ENCODE peak calls at places on chromosomes 5 and 9, in four cellular contexts. R, A, J and Q are unnamed samples.

GRCh38 chr5:12865529-12865928 is 961.3 kb upstream of the CTNND2 start:
- DNase-seq in R (no peak), A (peak; percentile 71), J (no peak), Q (no peak)

GRCh38 chr5:177520906-177521513 is 4.2 kb upstream of the DDX41 start:
- DNase-seq in J (peak; percentile 35), R (no peak), A (no peak), Q (no peak)

GRCh38 chr9:34413229-34413852 is 36.6 kb upstream of the MYORG start:
- DNase-seq in A (peak; percentile 69), R (peak; percentile 13), J (no peak), Q (no peak)

GRCh38 chr5:68405784-68406183 is 190.2 kb downstream of the PIK3R1 start:
- DNase-seq in A (no peak), R (no peak), J (no peak), Q (no peak)

GRCh38 chr5:115456056-115456455 is 88.5 kb downstream of the FEM1C start:
- DNase-seq in R (no peak), A (no peak), J (no peak), Q (no peak)

GRCh38 chr9:137650779-137651178 is 32.0 kb downstream of the EHMT1 start:
- DNase-seq in J (no peak), A (no peak), R (no peak), Q (no peak)

GRCh38 chr5:143968071-143968878 is 156.3 kb downstream of the HMHB1 start:
- DNase-seq in R (no peak), J (no peak), A (peak; percentile 76), Q (no peak)

GRCh38 chr9:38047301-38048251 is 21.5 kb downstream of the SHB start:
- DNase-seq in A (peak; percentile 100), R (peak; percentile 42), J (peak; percentile 82), Q (peak; percentile 63)

GRCh38 chr5:7397005-7397546 is 1.1 kb downstream of the ADCY2 start:
- DNase-seq in J (no peak), A (peak; percentile 46), R (no peak), Q (no peak)

GRCh38 chr5:7393921-7394799 is 1.8 kb upstream of the ADCY2 start:
- DNase-seq in R (no peak), A (peak; percentile 70), J (peak; percentile 54), Q (no peak)

GRCh38 chr5:7394889-7395431 is 978 bp upstream of the ADCY2 start:
- DNase-seq in J (peak; percentile 65), A (peak; percentile 74), R (no peak), Q (no peak)

GRCh38 chr5:7396169-7397004 is 449 bp downstream of the ADCY2 start:
- DNase-seq in A (peak; percentile 49), J (peak; percentile 61), R (no peak), Q (no peak)

GRCh38 chr5:7395432-7396168 is at the start of gene ADCY2:
- DNase-seq in A (peak; percentile 85), J (peak; percentile 79), R (no peak), Q (no peak)
- H3K4me3 ChIP-seq in A (peak within 1 kb of the TSS; percentile 77), J (peak within 1 kb of the TSS; percentile 20), R (no peak within 1 kb of the TSS), Q (peak within 1 kb of the TSS; percentile 60)

GRCh38 chr9:121288557-121288873 is 20.6 kb downstream of the GSN start:
- DNase-seq in A (no peak), J (no peak), R (no peak), Q (no peak)

GRCh38 chr9:121286688-121286972 is 18.7 kb downstream of the GSN start:
- DNase-seq in J (no peak), R (no peak), A (no peak), Q (no peak)

GRCh38 chr9:121289554-121290370 is 21.8 kb downstream of the GSN start:
- DNase-seq in R (no peak), A (no peak), J (no peak), Q (no peak)

GRCh38 chr9:121286973-121287721 is 19.2 kb downstream of the GSN start:
- DNase-seq in A (peak; percentile 97), J (no peak), R (peak; percentile 76), Q (peak; percentile 87)

DNA sequence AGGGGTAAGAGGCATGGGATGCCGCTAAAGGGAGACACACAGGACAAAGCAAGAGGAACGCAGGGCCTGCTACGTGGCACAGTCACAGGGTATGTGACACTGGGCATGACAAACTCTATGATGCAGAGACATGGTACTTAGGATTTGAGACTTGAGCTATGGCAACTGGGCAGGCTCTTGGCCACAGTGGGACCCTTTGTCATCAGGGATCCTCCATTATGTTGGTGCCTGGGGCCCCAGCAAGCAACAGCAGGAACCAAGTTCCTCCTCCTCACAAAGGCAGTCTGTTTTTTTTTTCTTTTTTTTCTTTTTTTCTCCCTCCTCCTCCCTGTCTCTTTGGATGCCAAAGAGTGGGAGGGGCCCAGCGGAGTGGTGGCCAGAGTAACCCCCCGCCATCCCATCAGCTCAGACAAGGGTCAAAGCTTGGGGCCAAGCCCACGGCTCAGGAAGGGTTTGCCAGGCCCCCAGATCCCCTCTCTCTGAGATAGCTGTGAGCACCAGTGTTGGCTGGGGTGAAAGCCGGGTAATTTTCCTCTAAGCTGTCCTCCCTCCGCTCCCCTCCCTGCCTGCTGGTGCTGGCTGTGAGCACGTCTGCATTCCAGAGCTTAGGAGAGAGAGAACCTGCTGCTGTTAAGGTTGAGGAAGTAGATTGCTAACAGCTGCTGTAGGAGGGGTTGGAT is 21.1 kb downstream of the GSN start:
- DNase-seq in J (no peak), R (peak; percentile 69), A (peak; percentile 96), Q (peak; percentile 81)
- H3K4me1 ChIP-seq in J (peaks cover 14% of the 10 kb centered on the region), R (peaks cover 67% of the 10 kb centered on the region), A (peaks cover 17% of the 10 kb centered on the region), Q (peaks cover 95% of the 10 kb centered on the region)

DNA sequence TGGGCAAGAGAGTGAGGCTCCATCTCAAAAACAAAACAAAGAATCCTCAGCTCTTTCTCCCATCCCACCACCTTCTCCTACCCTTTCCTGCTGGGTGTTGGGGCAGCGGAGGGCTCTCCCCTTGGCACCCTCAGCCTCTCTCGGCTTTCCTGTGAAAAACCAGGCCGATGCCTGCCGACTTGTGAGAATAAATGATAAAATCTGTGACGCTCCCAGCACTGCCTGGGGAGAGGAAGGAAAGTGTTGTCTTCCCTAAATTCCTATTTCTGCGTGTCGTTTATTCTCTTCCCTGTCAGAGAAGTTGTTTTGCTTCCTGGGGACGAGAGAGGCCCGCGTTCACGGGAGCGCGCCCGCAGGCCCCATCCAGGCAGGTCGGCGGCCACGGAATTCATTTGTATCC is 19.7 kb downstream of the NEK6 start:
- DNase-seq in J (no peak), A (peak; percentile 52), R (no peak), Q (no peak)
- H3K4me3 ChIP-seq in J (no peak overlapping the region), A (no peak overlapping the region), R (no peak overlapping the region), Q (no peak overlapping the region)

GRCh38 chr5:111984044-111984443 is 227.1 kb upstream of the NREP start:
- DNase-seq in A (no peak), R (peak; percentile 10), J (no peak), Q (no peak)
- H3K4me1 ChIP-seq in A (no peaks in the 10 kb centered on the region), R (no peaks in the 10 kb centered on the region), J (no peaks in the 10 kb centered on the region), Q (peaks cover 14% of the 10 kb centered on the region)

GRCh38 chr5:39055760-39056393 is 18.3 kb downstream of the RICTOR start:
- DNase-seq in R (no peak), A (no peak), J (no peak), Q (no peak)

GRCh38 chr5:39062104-39062503 is 12.1 kb downstream of the RICTOR start:
- DNase-seq in R (no peak), J (no peak), A (no peak), Q (no peak)

GRCh38 chr5:39058178-39058577 is 16.0 kb downstream of the RICTOR start:
- DNase-seq in A (no peak), J (no peak), R (no peak), Q (no peak)

GRCh38 chr5:39057745-39058144 is 16.5 kb downstream of the RICTOR start:
- DNase-seq in A (no peak), R (no peak), J (no peak), Q (no peak)

DNA sequence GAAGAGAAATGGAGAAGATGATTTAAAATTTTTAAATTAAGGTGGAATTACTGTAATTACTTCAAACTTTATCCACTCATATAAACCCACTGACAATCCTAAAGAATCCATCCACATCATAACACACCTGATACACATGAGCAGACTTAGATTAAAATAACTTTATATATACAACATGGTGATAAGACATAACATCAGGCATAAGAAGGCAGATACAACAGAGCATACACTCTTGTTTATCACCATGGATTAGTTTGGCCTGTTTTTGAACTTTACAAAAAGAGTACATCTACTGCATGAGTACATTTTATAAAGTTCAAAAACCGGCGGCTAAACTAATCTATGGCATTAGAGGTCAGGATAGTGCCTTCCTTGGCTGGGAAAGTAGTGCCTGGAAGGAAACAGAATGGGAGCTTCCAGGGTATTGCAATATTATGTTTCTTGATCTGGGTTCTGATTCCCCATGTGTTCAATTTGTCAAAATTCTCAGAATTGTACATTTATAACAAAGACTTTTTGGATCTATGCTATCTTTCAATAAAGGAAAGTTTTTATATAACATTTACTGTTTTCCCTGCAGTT is 15.1 kb downstream of the RICTOR start:
- DNase-seq in A (no peak), R (no peak), J (no peak), Q (no peak)
- H3K4me3 ChIP-seq in A (no peak overlapping the region), R (no peak overlapping the region), J (no peak overlapping the region), Q (no peak overlapping the region)

DNA sequence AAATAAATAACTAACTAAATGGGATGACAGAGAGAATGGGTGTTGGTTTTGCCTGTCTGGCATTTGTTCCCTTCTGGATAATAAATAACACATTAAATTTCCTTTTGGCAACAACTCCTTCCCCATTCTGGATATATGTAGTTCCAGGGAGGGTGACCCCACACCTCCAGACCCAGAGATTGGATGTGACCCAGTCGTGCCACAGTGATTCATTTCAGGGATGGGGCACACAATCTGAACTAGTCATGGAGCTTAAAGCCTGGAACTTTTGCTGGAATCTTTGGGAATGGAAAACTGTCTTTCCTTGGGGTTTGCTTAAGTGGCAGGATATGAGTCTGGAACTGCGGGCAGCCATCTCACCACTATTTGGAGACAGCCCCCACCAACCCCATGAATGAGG is 11.3 kb downstream of the KLF9 start:
- DNase-seq in R (no peak), A (no peak), J (no peak), Q (no peak)
- H3K4me1 ChIP-seq in R (peaks cover 97% of the 10 kb centered on the region), A (no peaks in the 10 kb centered on the region), J (peaks cover 43% of the 10 kb centered on the region), Q (peaks cover 100% of the 10 kb centered on the region)

GRCh38 chr5:150302301-150303069 is at the start of gene ARSI:
- DNase-seq in R (peak; percentile 39), J (no peak), A (peak; percentile 92), Q (peak; percentile 34)
- H3K4me3 ChIP-seq in R (peak within 1 kb of the TSS; percentile 10), J (no peak within 1 kb of the TSS), A (peak within 1 kb of the TSS; percentile 44), Q (peak within 1 kb of the TSS; percentile 58)

DNA sequence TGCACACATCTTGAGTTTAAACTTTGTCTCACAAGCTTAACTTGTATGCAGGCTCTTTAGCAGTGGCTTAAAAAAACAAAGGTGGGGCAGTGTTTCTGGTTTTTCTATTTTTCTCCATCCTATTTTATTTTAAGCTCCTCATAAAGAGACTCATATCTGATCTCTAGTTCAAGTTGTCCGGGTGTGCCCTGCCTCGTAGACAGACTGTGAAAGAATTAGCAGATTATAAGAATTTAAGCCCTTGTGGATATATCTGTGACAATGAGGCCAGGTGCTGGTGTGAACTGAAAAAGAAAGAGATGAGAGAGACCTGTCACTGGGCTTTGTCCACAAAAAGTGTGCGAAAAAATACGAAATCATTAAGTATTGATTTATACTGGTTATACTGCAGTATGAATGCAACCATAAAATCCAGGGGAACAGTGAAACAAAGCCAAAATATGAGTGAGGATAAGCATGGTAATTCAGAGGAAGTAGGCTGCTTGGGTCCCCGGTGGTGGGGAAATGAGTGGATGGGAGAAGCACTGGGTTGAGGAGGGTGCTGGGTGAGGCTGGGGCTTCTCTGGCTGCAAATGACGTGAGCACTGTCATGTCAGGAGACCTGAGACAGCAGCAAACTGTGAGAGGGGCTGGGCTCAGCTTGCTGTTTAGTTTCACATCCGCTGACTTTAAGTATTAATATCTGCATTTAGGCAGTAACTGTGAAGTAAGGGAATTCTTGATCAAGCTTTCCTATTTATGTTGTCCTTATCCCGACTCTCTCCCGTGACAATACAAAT is 179.7 kb upstream of the ANKRD55 start:
- DNase-seq in R (peak; percentile 22), J (no peak), A (no peak), Q (peak; percentile 42)
- H3K4me1 ChIP-seq in R (no peaks in the 10 kb centered on the region), J (no peaks in the 10 kb centered on the region), A (no peaks in the 10 kb centered on the region), Q (peaks cover 47% of the 10 kb centered on the region)